ENCODE peak calls at places on chromosomes 5 and 9, in seven cellular contexts. Q is endothelial cell of umbilical vein, S is breast epithelium, P is spleen, L is transverse colon, G is stomach, R is sigmoid colon. W is an unnamed sample.

GRCh38 chr9:124133752-124134151 is 122.2 kb downstream of the LHX2 start:
- DNase-seq in Q (peak), P (no peak), S (no peak), G (peak), R (no peak), L (peak), W (no peak)

GRCh38 chr5:53463909-53464621 is 16.4 kb upstream of the FST start:
- DNase-seq in Q (no peak), R (no peak), S (no peak), L (no peak), P (no peak), G (no peak), W (no peak)

GRCh38 chr9:15139467-15139866 is 167.5 kb downstream of the TTC39B start:
- DNase-seq in R (no peak), S (no peak), G (no peak), P (no peak), Q (no peak), L (no peak), W (no peak)

GRCh38 chr9:133972041-133972970 is 19.8 kb downstream of the VAV2 start:
- DNase-seq in R (no peak), G (no peak), S (no peak), P (peak), Q (no peak), L (peak), W (no peak)

GRCh38 chr9:35664531-35665470 is at the start of gene ARHGEF39:
- DNase-seq in Q (peak), L (peak), G (peak), P (peak), S (peak), R (peak), W (no peak)

GRCh38 chr9:125343518-125344284 is 82.1 kb downstream of the GAPVD1 start:
- DNase-seq in R (no peak), Q (peak), S (no peak), P (no peak), L (no peak), G (no peak), W (no peak)

GRCh38 chr5:17305964-17306725 is 88.7 kb downstream of the BASP1 start:
- DNase-seq in S (peak), Q (peak), P (no peak), G (peak), L (peak), R (no peak), W (no peak)

GRCh38 chr9:137089232-137089947 is 2.6 kb downstream of the MAN1B1 start:
- DNase-seq in P (no peak), R (no peak), G (no peak), L (no peak), Q (no peak), S (no peak), W (no peak)

GRCh38 chr9:13718086-13718485 is 438.6 kb upstream of the MPDZ start:
- DNase-seq in P (no peak), S (no peak), L (no peak), Q (no peak), R (no peak), G (no peak), W (no peak)

GRCh38 chr5:19241690-19242089 is 746.3 kb downstream of the CDH18 start:
- DNase-seq in G (no peak), Q (peak), P (no peak), R (no peak), S (no peak), L (no peak), W (no peak)

GRCh38 chr5:127031147-127031862 is 947 bp upstream of the MARCHF3 start:
- DNase-seq in Q (no peak), G (peak), L (no peak), P (peak), R (no peak), S (no peak), W (no peak)

GRCh38 chr5:131977212-131977604 is 31.7 kb upstream of the MEIKIN start:
- DNase-seq in L (no peak), P (no peak), Q (peak), G (peak), S (no peak), R (peak), W (no peak)

GRCh38 chr9:21682376-21682775 is 120.1 kb upstream of the MTAP start:
- DNase-seq in R (no peak), L (no peak), G (no peak), Q (peak), P (no peak), S (no peak), W (no peak)

GRCh38 chr9:135065151-135065550 is 22.3 kb upstream of the OLFM1 start:
- DNase-seq in L (no peak), G (peak), S (peak), P (peak), R (peak), Q (no peak), W (no peak)

GRCh38 chr5:169499990-169500389 is 83.6 kb upstream of the SPDL1 start:
- DNase-seq in Q (no peak), S (no peak), P (no peak), R (no peak), L (no peak), G (no peak), W (no peak)

GRCh38 chr5:175658299-175659145 is 651 bp downstream of the HRH2 start:
- DNase-seq in L (no peak), R (no peak), S (no peak), P (peak), Q (no peak), G (peak), W (no peak)

GRCh38 chr5:175656966-175657365 is 905 bp upstream of the HRH2 start:
- DNase-seq in S (no peak), R (no peak), P (no peak), L (no peak), G (no peak), Q (no peak), W (no peak)

GRCh38 chr5:175659546-175660248 is 1.8 kb downstream of the HRH2 start:
- DNase-seq in L (no peak), G (no peak), Q (no peak), S (no peak), P (no peak), R (no peak), W (no peak)

GRCh38 chr5:175655411-175655810 is 2.5 kb upstream of the HRH2 start:
- DNase-seq in G (no peak), S (no peak), L (no peak), Q (no peak), P (no peak), R (no peak), W (no peak)

GRCh38 chr5:175657593-175658271 is at the start of gene HRH2:
- DNase-seq in G (peak), L (peak), S (no peak), P (peak), R (no peak), Q (no peak), W (no peak)
- TF ChIP-seq POLR2A in G (no peak), L (no peak), S (no peak), P (no peak), R (no peak), Q (no peak), W (no peak)

GRCh38 chr5:98771389-98772109 is 1.9 kb upstream of the RGMB start:
- DNase-seq in Q (peak), S (no peak), L (peak), G (peak), P (no peak), R (peak), W (no peak)
- TF ChIP-seq POLR2AphosphoS5 in Q (no peak), S (no peak), L (peak), G (peak), P (no peak), R (no peak), W (peak)

GRCh38 chr9:105978822-105979221 is 284.5 kb downstream of the TMEM38B start:
- DNase-seq in G (no peak), P (no peak), R (no peak), S (no peak), L (no peak), Q (no peak), W (peak)

GRCh38 chr9:105979359-105979758 is 285.0 kb downstream of the TMEM38B start:
- DNase-seq in S (no peak), P (no peak), R (no peak), Q (no peak), L (no peak), G (no peak), W (peak)

GRCh38 chr9:105973811-105974407 is 279.6 kb downstream of the TMEM38B start:
- DNase-seq in Q (no peak), L (no peak), G (no peak), S (no peak), P (no peak), R (no peak), W (no peak)

GRCh38 chr9:105978336-105978735 is 284.0 kb downstream of the TMEM38B start:
- DNase-seq in Q (no peak), L (no peak), P (no peak), S (no peak), R (no peak), G (no peak), W (peak)

GRCh38 chr9:105976257-105976656 is 281.9 kb downstream of the TMEM38B start:
- DNase-seq in G (no peak), Q (no peak), R (no peak), P (no peak), L (no peak), S (no peak), W (peak)
- TF ChIP-seq CTCF in G (no peak), Q (no peak), R (no peak), P (no peak), L (no peak), S (no peak), W (no peak)

GRCh38 chr9:26723486-26723885 is 169.1 kb downstream of the CAAP1 start:
- DNase-seq in R (no peak), L (peak), P (no peak), S (no peak), Q (no peak), G (no peak), W (no peak)

GRCh38 chr9:26727471-26727870 is 165.1 kb downstream of the CAAP1 start:
- DNase-seq in S (no peak), P (no peak), G (no peak), Q (no peak), L (no peak), R (no peak), W (no peak)

GRCh38 chr9:26725573-26725972 is 167.0 kb downstream of the CAAP1 start:
- DNase-seq in Q (no peak), S (no peak), R (no peak), L (no peak), P (no peak), G (no peak), W (no peak)

GRCh38 chr9:26722755-26723154 is 169.8 kb downstream of the CAAP1 start:
- DNase-seq in R (no peak), L (no peak), P (no peak), Q (no peak), G (no peak), S (no peak), W (no peak)
- TF ChIP-seq POLR2A in R (no peak), L (no peak), P (no peak), Q (no peak), G (no peak), S (no peak), W (no peak)